ENCODE peak calls at places on chromosomes 13 and 19, in five cellular contexts. T is nephron progenitor cell, L is PC-9, B is LNCaP clone FGC, W is brain microvascular endothelial cell. D is an unnamed sample.

GRCh38 chr19:40264314-40265054 is 20.7 kb downstream of the AKT2 start:
- DNase-seq in W (no peak), L (no peak), T (no peak), B (no peak), D (no peak)

GRCh38 chr19:32858155-32858554 is 11.4 kb downstream of the SLC7A9 start:
- DNase-seq in T (no peak), L (no peak), B (no peak), W (no peak), D (no peak)

GRCh38 chr13:38705351-38705750 is 18.5 kb downstream of the FREM2 start:
- DNase-seq in W (no peak), L (no peak), B (no peak), T (no peak), D (no peak)

GRCh38 chr19:20313894-20314293 is 146.9 kb downstream of the ZNF486 start:
- DNase-seq in L (no peak), T (no peak), W (no peak), B (no peak), D (no peak)

GRCh38 chr19:51726049-51726448 is 2.3 kb upstream of the HAS1 start:
- DNase-seq in T (no peak), L (no peak), W (peak; percentile 64), B (no peak), D (no peak)

GRCh38 chr13:45949161-45949560 is 97.6 kb upstream of the SIAH3 start:
- DNase-seq in W (no peak), T (no peak), B (no peak), L (no peak), D (no peak)

GRCh38 chr19:33684550-33685303 is 63.0 kb downstream of the CHST8 start:
- DNase-seq in W (no peak), L (no peak), B (no peak), T (peak; percentile 15), D (peak; percentile 93)

GRCh38 chr13:98103942-98104880 is 38.7 kb upstream of the FARP1 start:
- DNase-seq in L (no peak), T (no peak), B (no peak), W (no peak), D (no peak)

DNA sequence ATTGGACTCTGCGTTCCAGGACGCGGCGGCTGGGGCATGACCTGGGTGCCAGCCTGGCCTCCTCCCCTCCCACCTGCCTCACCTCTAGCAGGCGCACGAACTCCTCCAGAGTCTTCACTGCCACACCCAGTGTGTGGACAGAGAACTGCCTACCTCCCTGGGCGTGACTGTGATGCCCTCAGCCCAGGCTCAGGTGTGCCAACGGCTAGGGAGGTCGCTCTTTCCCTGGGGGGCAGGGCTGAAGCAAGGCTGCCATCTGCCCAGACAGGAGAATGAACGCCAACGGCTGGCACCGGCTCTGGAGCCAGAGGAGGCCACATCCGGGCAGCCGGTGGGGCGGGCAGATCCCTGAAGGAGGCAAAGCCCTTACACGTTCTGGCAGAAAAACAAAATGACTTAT is 11.3 kb downstream of the NANOS3 start:
- DNase-seq in B (no peak), W (no peak), T (no peak), L (no peak), D (no peak)
- TF ChIP-seq CTCF in B (no peak), W (no peak), T (no peak), L (no peak), D (no peak)

GRCh38 chr13:51912511-51913225 is 50.9 kb downstream of the CCDC70 start:
- DNase-seq in L (no peak), B (no peak), T (no peak), W (no peak), D (no peak)

GRCh38 chr13:51914137-51914493 is 52.3 kb downstream of the CCDC70 start:
- DNase-seq in T (no peak), B (no peak), L (no peak), W (no peak), D (no peak)

GRCh38 chr13:51912091-51912490 is 50.3 kb downstream of the CCDC70 start:
- DNase-seq in T (no peak), B (peak; percentile 72), W (no peak), L (no peak), D (no peak)

GRCh38 chr13:51916419-51916818 is 54.6 kb downstream of the CCDC70 start:
- DNase-seq in W (no peak), T (no peak), B (no peak), L (no peak), D (no peak)

GRCh38 chr13:51913421-51914136 is 51.8 kb downstream of the CCDC70 start:
- DNase-seq in L (no peak), T (no peak), B (no peak), W (no peak), D (peak; percentile 59)
- TF ChIP-seq CTCF in L (no peak), T (no peak), B (no peak), W (peak; percentile 41), D (no peak)

DNA sequence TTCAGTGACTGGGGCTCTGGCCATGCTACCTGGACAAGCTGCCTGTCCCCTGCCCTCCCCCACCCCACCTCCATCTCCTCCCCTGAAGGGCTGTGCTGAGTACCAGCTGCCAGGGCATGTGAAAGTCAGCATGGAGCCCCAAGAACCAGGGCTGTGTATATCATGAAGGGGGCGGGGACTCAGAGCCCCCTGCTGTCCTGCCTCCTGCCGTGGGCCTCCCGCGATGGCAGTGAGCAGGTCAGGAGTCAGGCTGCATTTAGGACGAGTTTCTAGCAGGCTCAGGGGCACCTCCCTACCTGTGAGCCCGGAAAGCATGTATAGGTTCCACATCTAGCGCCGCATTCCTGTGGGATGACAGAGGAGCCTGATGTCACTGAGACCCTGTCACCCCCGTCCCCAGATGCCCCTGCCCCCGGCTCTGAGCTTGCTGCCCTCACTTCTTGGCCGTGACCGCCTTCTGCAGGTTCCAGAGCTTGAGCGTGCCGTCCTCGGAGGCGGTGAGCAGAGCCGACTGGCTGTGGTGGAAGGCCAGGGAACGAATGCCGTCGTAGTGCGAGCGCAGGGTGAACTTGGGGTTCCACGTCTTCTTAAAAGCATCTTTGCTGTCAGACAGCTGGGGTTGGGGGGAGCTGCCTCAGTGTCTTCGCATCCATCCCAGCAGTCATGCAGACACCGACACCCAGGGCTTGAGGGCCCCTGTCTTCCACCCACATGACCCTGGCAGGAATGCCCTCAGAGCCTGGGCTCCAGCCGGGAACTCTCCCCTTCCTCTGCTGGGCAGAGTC is 8.3 kb upstream of the PRKD2 start:
- DNase-seq in L (no peak), B (no peak), W (no peak), T (no peak), D (no peak)
- TF ChIP-seq CTCF in L (no peak), B (no peak), W (no peak), T (no peak), D (no peak)

GRCh38 chr13:74889321-74889720 is 592.6 kb downstream of the TBC1D4 start:
- DNase-seq in L (no peak), T (no peak), W (no peak), B (no peak), D (no peak)

GRCh38 chr13:74886496-74886895 is 595.5 kb downstream of the TBC1D4 start:
- DNase-seq in B (no peak), T (no peak), L (no peak), W (no peak), D (no peak)

DNA sequence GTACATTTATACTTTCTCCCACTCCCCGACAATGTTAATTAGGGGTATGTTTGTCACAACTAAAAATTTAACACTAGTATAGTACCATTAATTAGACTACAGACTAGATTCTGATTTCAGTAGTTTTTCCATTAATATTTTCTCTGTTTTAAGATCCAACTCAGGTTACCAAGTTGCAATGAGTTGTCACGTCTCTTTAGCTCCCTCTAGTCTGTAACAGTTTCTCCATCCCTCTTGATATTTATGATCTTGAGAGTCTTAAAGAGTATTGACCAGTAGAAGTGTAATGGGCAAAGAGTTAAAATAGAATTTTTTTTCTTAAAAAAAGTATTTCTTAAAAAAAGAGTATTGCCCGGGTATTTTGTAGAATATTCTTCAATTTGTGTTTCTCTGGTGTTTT is 598.1 kb downstream of the TBC1D4 start:
- DNase-seq in T (no peak), B (no peak), W (no peak), L (no peak), D (no peak)
- TF ChIP-seq CTCF in T (no peak), B (peak; percentile 5), W (peak; percentile 40), L (no peak), D (no peak)